ENCODE peak calls at places on chromosomes 1 and 21, in nine cellular contexts. One of them, this sample, is unnamed.

GRCh38 chr1:27940297-27940696 is 5.5 kb downstream of the SMPDL3B start:
- DNase-seq in EL: peak
- DNase-seq in stimulated activated naive CD8-positive, alpha-beta T cell treated with anti-CD3 and anti-CD28 coated beads, Interleukin-15, amount 100 ng/mL, for 72 hours: peak
- DNase-seq in fibroblast of lung: peak
- DNase-seq in posterior cingulate gyrus: no peak
- DNase-seq in NCI-H1105 treated with DMSO at 0.1 percent for 48 hours: no peak
- DNase-seq in IMR-90: no peak
- DNase-seq in GM18507: no peak
- DNase-seq in fibroblast of mammary gland: peak
- DNase-seq in this sample: no peak

GRCh38 chr1:72202761-72203160 is 79.6 kb downstream of the NEGR1 start:
- DNase-seq in EL: peak
- DNase-seq in stimulated activated naive CD8-positive, alpha-beta T cell treated with anti-CD3 and anti-CD28 coated beads, Interleukin-15, amount 100 ng/mL, for 72 hours: no peak
- DNase-seq in fibroblast of lung: no peak
- DNase-seq in posterior cingulate gyrus: no peak
- DNase-seq in NCI-H1105 treated with DMSO at 0.1 percent for 48 hours: no peak
- DNase-seq in IMR-90: peak
- DNase-seq in GM18507: no peak
- DNase-seq in fibroblast of mammary gland: peak
- DNase-seq in this sample: no peak

GRCh38 chr1:215607412-215607811 is 40.3 kb downstream of the KCTD3 start:
- DNase-seq in EL: no peak
- DNase-seq in stimulated activated naive CD8-positive, alpha-beta T cell treated with anti-CD3 and anti-CD28 coated beads, Interleukin-15, amount 100 ng/mL, for 72 hours: no peak
- DNase-seq in fibroblast of lung: no peak
- DNase-seq in posterior cingulate gyrus: no peak
- DNase-seq in NCI-H1105 treated with DMSO at 0.1 percent for 48 hours: no peak
- DNase-seq in IMR-90: no peak
- DNase-seq in GM18507: no peak
- DNase-seq in fibroblast of mammary gland: no peak
- DNase-seq in this sample: no peak

GRCh38 chr1:155186266-155186954 is 12.8 kb downstream of the TRIM46 start:
- DNase-seq in EL: no peak
- DNase-seq in stimulated activated naive CD8-positive, alpha-beta T cell treated with anti-CD3 and anti-CD28 coated beads, Interleukin-15, amount 100 ng/mL, for 72 hours: no peak
- DNase-seq in fibroblast of lung: no peak
- DNase-seq in posterior cingulate gyrus: no peak
- DNase-seq in NCI-H1105 treated with DMSO at 0.1 percent for 48 hours: peak
- DNase-seq in IMR-90: no peak
- DNase-seq in GM18507: no peak
- DNase-seq in fibroblast of mammary gland: no peak
- DNase-seq in this sample: no peak

GRCh38 chr1:169118227-169118626 is 11.7 kb downstream of the ATP1B1 start:
- DNase-seq in EL: no peak
- DNase-seq in stimulated activated naive CD8-positive, alpha-beta T cell treated with anti-CD3 and anti-CD28 coated beads, Interleukin-15, amount 100 ng/mL, for 72 hours: no peak
- DNase-seq in fibroblast of lung: no peak
- DNase-seq in posterior cingulate gyrus: no peak
- DNase-seq in NCI-H1105 treated with DMSO at 0.1 percent for 48 hours: no peak
- DNase-seq in IMR-90: no peak
- DNase-seq in GM18507: no peak
- DNase-seq in fibroblast of mammary gland: no peak
- DNase-seq in this sample: no peak

GRCh38 chr1:119987112-119987511 is 82.3 kb downstream of the NOTCH2 start:
- DNase-seq in EL: peak
- DNase-seq in stimulated activated naive CD8-positive, alpha-beta T cell treated with anti-CD3 and anti-CD28 coated beads, Interleukin-15, amount 100 ng/mL, for 72 hours: peak
- DNase-seq in fibroblast of lung: peak
- DNase-seq in posterior cingulate gyrus: no peak
- DNase-seq in NCI-H1105 treated with DMSO at 0.1 percent for 48 hours: no peak
- DNase-seq in IMR-90: peak
- DNase-seq in GM18507: no peak
- DNase-seq in fibroblast of mammary gland: peak
- DNase-seq in this sample: peak

GRCh38 chr1:229714964-229715603 is 89.0 kb downstream of the URB2 start:
- DNase-seq in EL: peak
- DNase-seq in stimulated activated naive CD8-positive, alpha-beta T cell treated with anti-CD3 and anti-CD28 coated beads, Interleukin-15, amount 100 ng/mL, for 72 hours: no peak
- DNase-seq in fibroblast of lung: no peak
- DNase-seq in posterior cingulate gyrus: no peak
- DNase-seq in NCI-H1105 treated with DMSO at 0.1 percent for 48 hours: no peak
- DNase-seq in IMR-90: peak
- DNase-seq in GM18507: no peak
- DNase-seq in fibroblast of mammary gland: peak
- DNase-seq in this sample: peak

GRCh38 chr1:71303617-71304041 is 222.8 kb upstream of the ZRANB2 start:
- DNase-seq in EL: no peak
- DNase-seq in stimulated activated naive CD8-positive, alpha-beta T cell treated with anti-CD3 and anti-CD28 coated beads, Interleukin-15, amount 100 ng/mL, for 72 hours: no peak
- DNase-seq in fibroblast of lung: no peak
- DNase-seq in posterior cingulate gyrus: no peak
- DNase-seq in NCI-H1105 treated with DMSO at 0.1 percent for 48 hours: no peak
- DNase-seq in IMR-90: no peak
- DNase-seq in GM18507: no peak
- DNase-seq in fibroblast of mammary gland: peak
- DNase-seq in this sample: peak

GRCh38 chr1:9870572-9870971 is 39.5 kb downstream of the CTNNBIP1 start:
- DNase-seq in EL: no peak
- DNase-seq in stimulated activated naive CD8-positive, alpha-beta T cell treated with anti-CD3 and anti-CD28 coated beads, Interleukin-15, amount 100 ng/mL, for 72 hours: no peak
- DNase-seq in fibroblast of lung: no peak
- DNase-seq in posterior cingulate gyrus: no peak
- DNase-seq in NCI-H1105 treated with DMSO at 0.1 percent for 48 hours: no peak
- DNase-seq in IMR-90: no peak
- DNase-seq in GM18507: no peak
- DNase-seq in fibroblast of mammary gland: no peak
- DNase-seq in this sample: no peak

GRCh38 chr1:82110366-82111254 is 309.9 kb downstream of the ADGRL2 start:
- DNase-seq in EL: no peak
- DNase-seq in stimulated activated naive CD8-positive, alpha-beta T cell treated with anti-CD3 and anti-CD28 coated beads, Interleukin-15, amount 100 ng/mL, for 72 hours: no peak
- DNase-seq in fibroblast of lung: peak
- DNase-seq in posterior cingulate gyrus: no peak
- DNase-seq in NCI-H1105 treated with DMSO at 0.1 percent for 48 hours: peak
- DNase-seq in IMR-90: no peak
- DNase-seq in GM18507: no peak
- DNase-seq in fibroblast of mammary gland: peak
- DNase-seq in this sample: no peak

GRCh38 chr1:6601865-6602668 is 602 bp downstream of the KLHL21 start:
- DNase-seq in EL: no peak
- DNase-seq in stimulated activated naive CD8-positive, alpha-beta T cell treated with anti-CD3 and anti-CD28 coated beads, Interleukin-15, amount 100 ng/mL, for 72 hours: peak
- DNase-seq in fibroblast of lung: peak
- DNase-seq in posterior cingulate gyrus: no peak
- DNase-seq in NCI-H1105 treated with DMSO at 0.1 percent for 48 hours: peak
- DNase-seq in IMR-90: peak
- DNase-seq in GM18507: no peak
- DNase-seq in fibroblast of mammary gland: peak
- DNase-seq in this sample: peak

GRCh38 chr1:28537457-28538199 is 15.3 kb upstream of the TRNAU1AP start:
- DNase-seq in EL: no peak
- DNase-seq in stimulated activated naive CD8-positive, alpha-beta T cell treated with anti-CD3 and anti-CD28 coated beads, Interleukin-15, amount 100 ng/mL, for 72 hours: no peak
- DNase-seq in fibroblast of lung: no peak
- DNase-seq in posterior cingulate gyrus: no peak
- DNase-seq in NCI-H1105 treated with DMSO at 0.1 percent for 48 hours: no peak
- DNase-seq in IMR-90: no peak
- DNase-seq in GM18507: no peak
- DNase-seq in fibroblast of mammary gland: no peak
- DNase-seq in this sample: no peak

GRCh38 chr1:36971832-36972231 is 62.5 kb downstream of the GRIK3 start:
- DNase-seq in EL: no peak
- DNase-seq in stimulated activated naive CD8-positive, alpha-beta T cell treated with anti-CD3 and anti-CD28 coated beads, Interleukin-15, amount 100 ng/mL, for 72 hours: no peak
- DNase-seq in fibroblast of lung: no peak
- DNase-seq in posterior cingulate gyrus: no peak
- DNase-seq in NCI-H1105 treated with DMSO at 0.1 percent for 48 hours: peak
- DNase-seq in IMR-90: no peak
- DNase-seq in GM18507: no peak
- DNase-seq in fibroblast of mammary gland: no peak
- DNase-seq in this sample: no peak

GRCh38 chr1:117067528-117068370 is 7.6 kb downstream of the TTF2 start:
- DNase-seq in EL: peak
- DNase-seq in stimulated activated naive CD8-positive, alpha-beta T cell treated with anti-CD3 and anti-CD28 coated beads, Interleukin-15, amount 100 ng/mL, for 72 hours: no peak
- DNase-seq in fibroblast of lung: peak
- DNase-seq in posterior cingulate gyrus: peak
- DNase-seq in NCI-H1105 treated with DMSO at 0.1 percent for 48 hours: peak
- DNase-seq in IMR-90: peak
- DNase-seq in GM18507: no peak
- DNase-seq in fibroblast of mammary gland: peak
- DNase-seq in this sample: peak

GRCh38 chr1:107548276-107548675 is 407.4 kb downstream of the NTNG1 start:
- DNase-seq in EL: no peak
- DNase-seq in stimulated activated naive CD8-positive, alpha-beta T cell treated with anti-CD3 and anti-CD28 coated beads, Interleukin-15, amount 100 ng/mL, for 72 hours: no peak
- DNase-seq in fibroblast of lung: no peak
- DNase-seq in posterior cingulate gyrus: no peak
- DNase-seq in NCI-H1105 treated with DMSO at 0.1 percent for 48 hours: peak
- DNase-seq in IMR-90: no peak
- DNase-seq in GM18507: no peak
- DNase-seq in fibroblast of mammary gland: no peak
- DNase-seq in this sample: no peak

GRCh38 chr1:206776239-206776638 is 3.9 kb upstream of the IL10 start:
- DNase-seq in EL: no peak
- DNase-seq in stimulated activated naive CD8-positive, alpha-beta T cell treated with anti-CD3 and anti-CD28 coated beads, Interleukin-15, amount 100 ng/mL, for 72 hours: no peak
- DNase-seq in fibroblast of lung: peak
- DNase-seq in posterior cingulate gyrus: no peak
- DNase-seq in NCI-H1105 treated with DMSO at 0.1 percent for 48 hours: no peak
- DNase-seq in IMR-90: no peak
- DNase-seq in GM18507: no peak
- DNase-seq in fibroblast of mammary gland: no peak
- DNase-seq in this sample: no peak

GRCh38 chr1:226975259-226975908 is 35.3 kb downstream of the COQ8A start:
- DNase-seq in EL: no peak
- DNase-seq in stimulated activated naive CD8-positive, alpha-beta T cell treated with anti-CD3 and anti-CD28 coated beads, Interleukin-15, amount 100 ng/mL, for 72 hours: no peak
- DNase-seq in fibroblast of lung: no peak
- DNase-seq in posterior cingulate gyrus: peak
- DNase-seq in NCI-H1105 treated with DMSO at 0.1 percent for 48 hours: peak
- DNase-seq in IMR-90: no peak
- DNase-seq in GM18507: no peak
- DNase-seq in fibroblast of mammary gland: no peak
- DNase-seq in this sample: no peak

GRCh38 chr21:31576428-31576827 is 83.1 kb upstream of the SOD1 start:
- DNase-seq in EL: no peak
- DNase-seq in stimulated activated naive CD8-positive, alpha-beta T cell treated with anti-CD3 and anti-CD28 coated beads, Interleukin-15, amount 100 ng/mL, for 72 hours: no peak
- DNase-seq in fibroblast of lung: no peak
- DNase-seq in posterior cingulate gyrus: no peak
- DNase-seq in NCI-H1105 treated with DMSO at 0.1 percent for 48 hours: peak
- DNase-seq in IMR-90: no peak
- DNase-seq in GM18507: no peak
- DNase-seq in fibroblast of mammary gland: peak
- DNase-seq in this sample: peak

GRCh38 chr1:23039308-23039826 is 20.1 kb downstream of the KDM1A start:
- DNase-seq in EL: no peak
- DNase-seq in stimulated activated naive CD8-positive, alpha-beta T cell treated with anti-CD3 and anti-CD28 coated beads, Interleukin-15, amount 100 ng/mL, for 72 hours: no peak
- DNase-seq in fibroblast of lung: no peak
- DNase-seq in posterior cingulate gyrus: no peak
- DNase-seq in NCI-H1105 treated with DMSO at 0.1 percent for 48 hours: no peak
- DNase-seq in IMR-90: no peak
- DNase-seq in GM18507: no peak
- DNase-seq in fibroblast of mammary gland: no peak
- DNase-seq in this sample: no peak

This sample was measured in Caki2.